ENCODE peak calls at places on chromosomes 4 and X, in eight cellular contexts. J is body of pancreas, I is PC-3, L is IMR-90, G is MM.1S, X is ascending aorta, W is H9, U is uterus. T is an unnamed sample. For H3K4me1, the result is how much of the 10 kb centered on the place peaks cover.

GRCh38 chr4:130257271-130257670 is 1161.3 kb downstream of the C4orf33 start:
- DNase-seq in J (no peak), I (peak), L (peak), G (no peak), X (no peak), W (no peak), U (no peak), T (no peak)

GRCh38 chrX:43745938-43746721 is 90.0 kb downstream of the MAOA start:
- DNase-seq in J (no peak), I (no peak), L (no peak), G (no peak), X (no peak), W (no peak), U (no peak), T (no peak)

GRCh38 chrX:71978164-71978563 is 67.5 kb downstream of the NHSL2 start:
- DNase-seq in J (no peak), I (no peak), L (no peak), G (no peak), X (no peak), W (no peak), U (no peak), T (no peak)

GRCh38 chrX:97363843-97364242 is 480.1 kb downstream of the RPA4 start:
- DNase-seq in J (no peak), I (no peak), L (no peak), G (no peak), X (no peak), W (no peak), U (no peak), T (no peak)

GRCh38 chrX:128020701-128021100 is 31.5 kb downstream of the ACTRT1 start:
- DNase-seq in J (no peak), I (peak), L (peak), G (no peak), X (no peak), W (no peak), U (no peak), T (no peak)

GRCh38 chrX:100895365-100896075 is 21.4 kb upstream of the NOX1 start:
- DNase-seq in J (peak), I (peak), L (peak), G (peak), X (no peak), W (peak), U (no peak), T (peak)

GRCh38 chr4:169899295-169899694 is 126.9 kb downstream of the MFAP3L start:
- DNase-seq in J (no peak), I (peak), L (no peak), G (no peak), X (no peak), W (no peak), U (no peak), T (no peak)

GRCh38 chr4:160492181-160492580 is 1389.3 kb downstream of the RAPGEF2 start:
- DNase-seq in J (no peak), I (no peak), L (no peak), G (no peak), X (no peak), W (no peak), U (no peak), T (no peak)

GRCh38 chr4:172692701-172693100 is 475.9 kb upstream of the GALNT7 start:
- DNase-seq in J (no peak), I (peak), L (no peak), G (no peak), X (no peak), W (no peak), U (no peak), T (no peak)

GRCh38 chrX:2629316-2630168 is 61.6 kb upstream of the CD99 start:
- DNase-seq in J (no peak), I (no peak), L (no peak), G (peak), X (no peak), W (no peak), U (no peak), T (no peak)

GRCh38 chr4:2836391-2836859 is 7.2 kb upstream of the ADD1 start:
- DNase-seq in J (no peak), I (no peak), L (no peak), G (no peak), X (no peak), W (no peak), U (peak), T (no peak)

GRCh38 chrX:40153335-40154221 is 55.8 kb upstream of the BCOR start:
- DNase-seq in J (peak), I (peak), L (no peak), G (peak), X (no peak), W (peak), U (no peak), T (peak)

GRCh38 chr4:39614487-39615162 is 24.0 kb downstream of the SMIM14 start:
- DNase-seq in J (no peak), I (peak), L (peak), G (no peak), X (no peak), W (no peak), U (no peak), T (no peak)

GRCh38 chrX:31334997-31335396 is 263.2 kb upstream of the FTHL17 start:
- DNase-seq in J (no peak), I (no peak), L (no peak), G (no peak), X (no peak), W (no peak), U (no peak), T (no peak)

GRCh38 chrX:70436380-70436779 is 8.3 kb upstream of the DLG3 start:
- DNase-seq in J (no peak), I (no peak), L (no peak), G (no peak), X (no peak), W (peak), U (no peak), T (peak)

GRCh38 chr4:188911707-188912106 is 772.5 kb downstream of the TRIML1 start:
- DNase-seq in J (no peak), I (no peak), L (no peak), G (no peak), X (no peak), W (no peak), U (no peak), T (no peak)

GRCh38 chr4:25030283-25031076 is at the start of gene LGI2:
- DNase-seq in J (peak), I (peak), L (no peak), G (peak), X (peak), W (peak), U (peak), T (peak)

GRCh38 chr4:153523171-153523757 is 57.1 kb downstream of the TMEM131L start:
- DNase-seq in J (no peak), I (no peak), L (no peak), G (no peak), X (no peak), W (no peak), U (no peak), T (no peak)

GRCh38 chrX:96924581-96924980 is 40.9 kb downstream of the RPA4 start:
- DNase-seq in J (no peak), I (no peak), L (no peak), G (no peak), X (no peak), W (no peak), U (no peak), T (no peak)

GRCh38 chrX:19673334-19674040 is 158.2 kb upstream of the MAP3K15 start:
- DNase-seq in J (peak), I (peak), L (peak), G (no peak), X (peak), W (no peak), U (peak), T (peak)

GRCh38 chrX:80807606-80808159 is 2.0 kb downstream of the BRWD3 start:
- DNase-seq in J (no peak), I (no peak), L (no peak), G (peak), X (no peak), W (no peak), U (no peak), T (no peak)

GRCh38 chr4:147723316-147723715 is 8.6 kb upstream of the ARHGAP10 start:
- DNase-seq in J (no peak), I (no peak), L (no peak), G (no peak), X (peak), W (no peak), U (peak), T (no peak)

GRCh38 chr4:40500781-40501180 is 128.9 kb downstream of the RBM47 start:
- DNase-seq in J (no peak), I (no peak), L (no peak), G (no peak), X (no peak), W (no peak), U (no peak), T (no peak)

GRCh38 chr4:85200106-85200505 is 233.6 kb upstream of the WDFY3 start:
- DNase-seq in J (no peak), I (peak), L (no peak), G (no peak), X (no peak), W (no peak), U (no peak), T (no peak)

GRCh38 chr4:3461515-3462291 is 1.4 kb upstream of the DOK7 start:
- DNase-seq in J (peak), I (peak), L (no peak), G (no peak), X (peak), W (no peak), U (no peak), T (no peak)

GRCh38 chr4:141391771-141392170 is 171.1 kb downstream of the ZNF330 start:
- DNase-seq in J (no peak), I (peak), L (no peak), G (no peak), X (no peak), W (no peak), U (no peak), T (no peak)
- H3K4me1 ChIP-seq in J (under half), I (under half), L (under half), G (under half), X (under half), W (under half), U (under half), T (under half)

GRCh38 chr4:185254434-185254833 is 45.0 kb downstream of the SNX25 start:
- DNase-seq in J (no peak), I (no peak), L (peak), G (no peak), X (no peak), W (no peak), U (no peak), T (no peak)

GRCh38 chr4:185256444-185256843 is 47.0 kb downstream of the SNX25 start:
- DNase-seq in J (no peak), I (peak), L (peak), G (no peak), X (no peak), W (no peak), U (no peak), T (no peak)

GRCh38 chr4:185257086-185257485 is 47.7 kb downstream of the SNX25 start:
- DNase-seq in J (no peak), I (no peak), L (no peak), G (no peak), X (no peak), W (no peak), U (no peak), T (no peak)

GRCh38 chr4:185257694-185258093 is 48.3 kb downstream of the SNX25 start:
- DNase-seq in J (no peak), I (no peak), L (no peak), G (no peak), X (no peak), W (no peak), U (no peak), T (no peak)

DNA sequence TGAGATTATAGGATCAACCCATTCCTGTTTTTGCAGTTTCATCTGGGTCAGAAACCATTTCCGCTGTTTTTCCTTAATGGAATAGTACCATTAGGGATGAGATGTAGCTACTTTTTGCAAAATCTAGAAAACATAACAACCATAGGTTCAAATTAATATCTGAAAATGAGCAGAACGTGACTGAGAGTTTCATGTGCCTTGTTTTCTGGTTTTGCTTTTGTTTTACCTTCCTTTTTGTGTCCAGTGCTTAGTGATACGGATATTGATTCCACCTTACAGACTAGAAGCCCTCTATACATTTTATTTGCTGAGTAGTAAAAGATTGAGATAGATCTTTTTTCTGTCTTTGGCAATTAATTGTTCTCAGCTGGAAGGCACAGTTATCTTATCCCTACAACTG is 46.5 kb downstream of the SNX25 start:
- DNase-seq in J (no peak), I (no peak), L (no peak), G (peak), X (no peak), W (no peak), U (no peak), T (no peak)
- H3K4me1 ChIP-seq in J (under half), I (under half), L (under half), G (half or more), X (under half), W (under half), U (under half), T (under half)

DNA sequence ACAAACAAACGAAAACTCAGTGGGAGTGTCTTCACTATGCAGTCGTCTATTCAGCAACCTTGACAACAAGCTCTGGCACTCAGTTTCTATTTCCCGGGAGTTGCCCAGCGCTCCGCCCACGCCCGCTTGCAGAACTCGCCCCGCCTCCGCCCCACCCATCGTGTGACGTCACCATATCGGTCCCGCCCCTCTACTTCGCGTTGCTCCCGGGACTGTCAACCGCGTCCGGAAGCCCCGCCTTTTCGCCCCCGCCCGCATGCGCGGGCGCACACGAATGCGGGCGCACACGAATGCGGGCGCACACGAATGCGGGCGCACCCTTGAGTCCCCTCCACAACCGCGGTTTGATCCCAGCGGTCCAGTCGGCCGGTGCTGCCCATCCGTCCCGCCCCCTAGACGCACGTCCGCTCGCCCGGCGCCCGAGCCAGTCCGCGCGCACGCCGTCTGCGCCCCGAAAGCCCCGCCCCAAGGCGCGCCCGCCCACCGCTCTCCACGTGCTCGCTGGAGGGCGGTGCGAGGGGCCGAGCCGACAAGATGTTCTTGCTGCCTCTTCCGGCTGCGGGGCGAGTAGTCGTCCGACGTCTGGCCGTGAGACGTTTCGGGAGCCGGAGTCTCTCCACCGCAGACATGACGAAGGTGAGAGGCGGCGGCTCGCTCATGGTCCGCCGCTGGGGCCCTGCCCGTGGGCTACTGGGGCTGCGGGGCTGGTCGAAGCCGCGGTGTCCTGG is at the start of gene LAP3:
- DNase-seq in J (peak), I (peak), L (peak), G (peak), X (peak), W (peak), U (peak), T (peak)
- H3K4me1 ChIP-seq in J (under half), I (under half), L (under half), G (under half), X (under half), W (under half), U (under half), T (under half)

GRCh38 chr4:27016551-27016950 is 155.9 kb downstream of the STIM2 start:
- DNase-seq in J (no peak), I (peak), L (peak), G (no peak), X (no peak), W (no peak), U (no peak), T (no peak)

GRCh38 chr4:27011401-27011800 is 150.8 kb downstream of the STIM2 start:
- DNase-seq in J (no peak), I (peak), L (no peak), G (no peak), X (no peak), W (no peak), U (no peak), T (no peak)

GRCh38 chr4:27009539-27009938 is 148.9 kb downstream of the STIM2 start:
- DNase-seq in J (no peak), I (peak), L (peak), G (no peak), X (no peak), W (no peak), U (no peak), T (no peak)

GRCh38 chr4:27010334-27010940 is 149.8 kb downstream of the STIM2 start:
- DNase-seq in J (peak), I (peak), L (peak), G (peak), X (peak), W (no peak), U (peak), T (peak)

GRCh38 chr4:27013012-27013411 is 152.4 kb downstream of the STIM2 start:
- DNase-seq in J (no peak), I (no peak), L (no peak), G (peak), X (no peak), W (no peak), U (no peak), T (no peak)
- H3K4me1 ChIP-seq in J (under half), I (under half), L (under half), G (under half), X (under half), W (under half), U (under half), T (under half)

GRCh38 chr4:150431221-150431620 is 150.7 kb upstream of the MAB21L2 start:
- DNase-seq in J (no peak), I (no peak), L (no peak), G (no peak), X (no peak), W (no peak), U (no peak), T (no peak)

DNA sequence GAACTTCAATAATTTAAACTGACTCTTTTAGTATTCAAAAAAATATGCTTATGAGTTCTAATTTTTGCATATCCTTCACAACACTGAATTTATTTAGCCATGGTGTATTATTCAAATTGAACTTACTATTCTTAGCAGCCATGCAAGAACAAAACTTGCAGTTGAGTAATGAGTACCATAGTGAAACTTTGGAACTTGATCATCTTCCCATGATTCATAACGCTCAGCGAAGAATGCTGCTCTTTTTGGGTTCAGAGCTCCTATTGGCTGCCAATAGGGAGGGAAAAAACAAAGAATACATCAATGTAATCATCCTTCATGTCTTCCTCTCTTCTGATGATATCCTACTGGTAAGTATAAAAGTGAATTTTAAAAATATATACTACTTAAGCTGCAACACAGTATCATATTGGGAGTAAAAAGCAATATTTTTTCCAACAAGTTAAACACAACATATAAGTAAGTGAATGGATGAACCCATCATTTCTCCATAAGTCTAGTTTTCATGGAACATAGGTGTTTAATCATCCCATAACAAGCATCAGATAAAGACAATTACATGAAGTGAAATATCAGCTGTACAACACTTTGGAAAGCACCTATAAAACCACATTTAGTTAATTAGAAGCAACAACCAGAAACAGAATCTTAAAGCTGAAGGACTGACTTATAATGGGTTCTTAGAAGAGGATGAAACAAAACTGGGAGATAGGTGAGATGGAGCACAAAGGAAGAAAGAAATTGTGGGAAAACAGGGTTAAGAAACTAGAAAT is 145.2 kb upstream of the MAB21L2 start:
- DNase-seq in J (no peak), I (no peak), L (no peak), G (no peak), X (no peak), W (no peak), U (no peak), T (no peak)
- H3K4me1 ChIP-seq in J (under half), I (under half), L (under half), G (under half), X (under half), W (under half), U (under half), T (under half)

DNA sequence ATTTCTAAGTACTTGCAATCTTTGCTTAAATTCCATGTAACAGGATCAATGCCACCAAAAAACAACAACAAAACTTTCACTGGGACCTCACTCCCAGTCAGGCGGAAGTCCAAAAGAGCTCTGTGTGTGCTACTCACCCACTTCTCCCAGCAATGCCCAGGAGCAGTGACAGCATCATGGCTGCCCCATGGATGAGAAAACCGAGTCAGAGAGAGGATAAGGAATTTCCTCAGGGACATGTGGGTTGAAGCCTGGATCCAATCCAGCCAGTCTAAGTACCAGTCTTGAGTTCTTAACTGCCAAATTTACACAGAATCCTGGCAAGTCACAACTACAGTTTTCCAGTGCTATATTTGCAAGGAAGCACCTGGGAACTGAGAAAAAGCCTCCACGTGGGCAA is 64.5 kb downstream of the STX18 start:
- DNase-seq in J (no peak), I (no peak), L (no peak), G (no peak), X (no peak), W (no peak), U (no peak), T (no peak)
- H3K4me1 ChIP-seq in J (under half), I (under half), L (under half), G (under half), X (under half), W (under half), U (under half), T (under half)

GRCh38 chr4:88809561-88810219 is 112.1 kb upstream of the NAP1L5 start:
- DNase-seq in J (no peak), I (no peak), L (no peak), G (no peak), X (no peak), W (no peak), U (no peak), T (no peak)
- H3K4me1 ChIP-seq in J (half or more), I (under half), L (under half), G (under half), X (under half), W (under half), U (under half), T (under half)

DNA sequence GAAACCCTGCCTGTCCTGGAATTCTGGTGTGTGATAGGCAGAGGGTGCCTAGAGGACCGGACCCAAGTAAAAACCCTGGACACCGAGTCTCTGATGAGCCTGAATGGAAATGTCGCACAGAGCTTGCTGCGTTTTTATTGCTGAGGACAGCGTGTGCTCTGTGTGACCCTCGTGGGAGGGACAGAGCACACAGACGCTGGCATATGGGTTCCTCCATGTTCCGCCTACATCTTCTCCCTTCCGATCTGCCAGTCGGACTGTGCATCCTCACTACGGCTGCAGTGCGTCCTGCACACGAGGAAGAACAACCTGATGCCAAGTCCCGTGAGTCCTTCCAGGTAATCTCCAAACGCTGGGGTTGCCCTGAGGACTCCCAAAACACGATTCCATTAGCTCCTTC is 68.3 kb downstream of the AFAP1 start:
- DNase-seq in J (no peak), I (no peak), L (no peak), G (no peak), X (peak), W (no peak), U (no peak), T (no peak)
- H3K4me1 ChIP-seq in J (under half), I (under half), L (under half), G (under half), X (under half), W (under half), U (under half), T (under half)